ENCODE peak calls at places on chromosomes 1 and 21, in eight cellular contexts. L is stimulated activated CD4-positive, alpha-beta T cell treated with anti-CD3 and anti-CD28 coated beads, Interleukin-15, amount 100 ng/mL, for 24 hours; U is BJ; K is RCC 7860; C is IMR-90; S is stimulated activated CD8-positive, alpha-beta memory T cell treated with anti-CD3 and anti-CD28 coated beads, Interleukin-15, amount 100 ng/mL, for 48 hours; N is CD8-positive, alpha-beta memory T cell; V is EL. J is an unnamed sample.
A peak's percentile ranks its signal among the peaks of the same experiment; 100 is the strongest.

GRCh38 chr1:9373614-9374013 is 80.9 kb downstream of the SPSB1 start:
- DNase-seq in L (no peak), U (no peak), K (no peak), C (no peak), S (no peak), N (no peak), V (no peak), J (no peak)

GRCh38 chr1:27658951-27659496 is 13.0 kb downstream of the IFI6 start:
- DNase-seq in L (peak; percentile 50), U (peak; percentile 63), K (no peak), C (peak; percentile 55), S (peak; percentile 30), N (no peak), V (peak; percentile 93), J (peak; percentile 52)

GRCh38 chr1:155172732-155173477 is at the start of gene KRTCAP2:
- DNase-seq in L (peak; percentile 97), U (peak; percentile 73), K (peak; percentile 93), C (peak; percentile 95), S (peak; percentile 92), N (peak; percentile 93), V (peak; percentile 96), J (peak; percentile 91)

GRCh38 chr21:42614391-42614790 is 39.0 kb upstream of the PDE9A start:
- DNase-seq in L (peak; percentile 69), U (no peak), K (no peak), C (no peak), S (peak; percentile 15), N (peak; percentile 40), V (no peak), J (no peak)

GRCh38 chr1:207021876-207022596 is 10.5 kb downstream of the C1orf116 start:
- DNase-seq in L (no peak), U (no peak), K (no peak), C (no peak), S (no peak), N (no peak), V (no peak), J (no peak)

GRCh38 chr1:77536813-77537212 is 145.6 kb downstream of the ZZZ3 start:
- DNase-seq in L (no peak), U (peak; percentile 86), K (peak; percentile 89), C (peak; percentile 98), S (no peak), N (no peak), V (peak; percentile 98), J (no peak)

GRCh38 chr1:156437054-156437453 is 63.5 kb downstream of the MEF2D start:
- DNase-seq in L (no peak), U (no peak), K (no peak), C (no peak), S (no peak), N (no peak), V (no peak), J (no peak)

GRCh38 chr1:220483700-220484099 is 44.2 kb upstream of the MARK1 start:
- DNase-seq in L (no peak), U (peak; percentile 87), K (no peak), C (no peak), S (no peak), N (no peak), V (no peak), J (no peak)

GRCh38 chr1:10890391-10891073 is 94.1 kb upstream of the CASZ1 start:
- DNase-seq in L (no peak), U (no peak), K (no peak), C (no peak), S (no peak), N (no peak), V (no peak), J (no peak)

GRCh38 chr1:47859092-47859743 is 138.0 kb downstream of the TRABD2B start:
- DNase-seq in L (no peak), U (no peak), K (no peak), C (no peak), S (no peak), N (no peak), V (no peak), J (no peak)

GRCh38 chr1:175618559-175618958 is 124.8 kb downstream of the TNR start:
- DNase-seq in L (no peak), U (no peak), K (no peak), C (no peak), S (no peak), N (no peak), V (no peak), J (no peak)

GRCh38 chr1:13498553-13498952 is 15.2 kb downstream of the LRRC38 start:
- DNase-seq in L (no peak), U (no peak), K (no peak), C (no peak), S (no peak), N (no peak), V (no peak), J (no peak)

GRCh38 chr1:2179283-2180013 is 15.1 kb downstream of the FAAP20 start:
- DNase-seq in L (no peak), U (no peak), K (no peak), C (no peak), S (no peak), N (no peak), V (no peak), J (no peak)

GRCh38 chr1:208604295-208604694 is 360.1 kb upstream of the PLXNA2 start:
- DNase-seq in L (no peak), U (no peak), K (peak; percentile 39), C (no peak), S (no peak), N (no peak), V (peak; percentile 23), J (no peak)